ENCODE peak calls at places on chromosomes 12 and 14, in six cellular contexts. One of them, this sample, is unnamed.

GRCh38 chr14:77045570-77045890 is 17.0 kb upstream of the IRF2BPL start:
- ATAC-seq in upper lobe of left lung: peak
- ATAC-seq in A549: peak
- ATAC-seq in heart left ventricle: no peak
- ATAC-seq in activated CD8-positive, alpha-beta T cell treated with anti-CD3 and anti-CD28 coated beads, Interleukin-2, amount 10 ng/mL, durations not matched to agents 7 days and 5 days: no peak
- ATAC-seq in T-cell: no peak
- ATAC-seq in this sample: no peak

GRCh38 chr14:56703947-56704346 is 106.3 kb downstream of the OTX2 start:
- ATAC-seq in upper lobe of left lung: no peak
- ATAC-seq in A549: no peak
- ATAC-seq in heart left ventricle: no peak
- ATAC-seq in activated CD8-positive, alpha-beta T cell treated with anti-CD3 and anti-CD28 coated beads, Interleukin-2, amount 10 ng/mL, durations not matched to agents 7 days and 5 days: no peak
- ATAC-seq in T-cell: no peak
- ATAC-seq in this sample: no peak

GRCh38 chr14:68373847-68374582 is 418.9 kb downstream of the ZFP36L1 start:
- ATAC-seq in upper lobe of left lung: no peak
- ATAC-seq in A549: peak
- ATAC-seq in heart left ventricle: no peak
- ATAC-seq in activated CD8-positive, alpha-beta T cell treated with anti-CD3 and anti-CD28 coated beads, Interleukin-2, amount 10 ng/mL, durations not matched to agents 7 days and 5 days: no peak
- ATAC-seq in T-cell: no peak
- ATAC-seq in this sample: no peak

GRCh38 chr14:104813286-104813685 is 12.4 kb downstream of the ZBTB42 start:
- ATAC-seq in upper lobe of left lung: no peak
- ATAC-seq in A549: no peak
- ATAC-seq in heart left ventricle: no peak
- ATAC-seq in activated CD8-positive, alpha-beta T cell treated with anti-CD3 and anti-CD28 coated beads, Interleukin-2, amount 10 ng/mL, durations not matched to agents 7 days and 5 days: no peak
- ATAC-seq in T-cell: no peak
- ATAC-seq in this sample: no peak

GRCh38 chr14:76780875-76781647 is 19.8 kb downstream of the VASH1 start:
- ATAC-seq in upper lobe of left lung: no peak
- ATAC-seq in A549: no peak
- ATAC-seq in heart left ventricle: peak
- ATAC-seq in activated CD8-positive, alpha-beta T cell treated with anti-CD3 and anti-CD28 coated beads, Interleukin-2, amount 10 ng/mL, durations not matched to agents 7 days and 5 days: no peak
- ATAC-seq in T-cell: no peak
- ATAC-seq in this sample: no peak

GRCh38 chr12:130953783-130954543 is at the start of gene ADGRD1:
- ATAC-seq in upper lobe of left lung: peak
- ATAC-seq in A549: peak
- ATAC-seq in heart left ventricle: peak
- ATAC-seq in activated CD8-positive, alpha-beta T cell treated with anti-CD3 and anti-CD28 coated beads, Interleukin-2, amount 10 ng/mL, durations not matched to agents 7 days and 5 days: no peak
- ATAC-seq in T-cell: no peak
- ATAC-seq in this sample: no peak

GRCh38 chr12:100279612-100280244 is 12.8 kb downstream of the SCYL2 start:
- ATAC-seq in upper lobe of left lung: no peak
- ATAC-seq in A549: peak
- ATAC-seq in heart left ventricle: no peak
- ATAC-seq in activated CD8-positive, alpha-beta T cell treated with anti-CD3 and anti-CD28 coated beads, Interleukin-2, amount 10 ng/mL, durations not matched to agents 7 days and 5 days: no peak
- ATAC-seq in T-cell: no peak
- ATAC-seq in this sample: no peak

GRCh38 chr12:29066061-29066588 is 83.0 kb upstream of the FAR2 start:
- ATAC-seq in upper lobe of left lung: no peak
- ATAC-seq in A549: no peak
- ATAC-seq in heart left ventricle: peak
- ATAC-seq in activated CD8-positive, alpha-beta T cell treated with anti-CD3 and anti-CD28 coated beads, Interleukin-2, amount 10 ng/mL, durations not matched to agents 7 days and 5 days: no peak
- ATAC-seq in T-cell: no peak
- ATAC-seq in this sample: peak

GRCh38 chr14:76227450-76228050 is 75.8 kb downstream of the GPATCH2L start:
- ATAC-seq in upper lobe of left lung: no peak
- ATAC-seq in A549: peak
- ATAC-seq in heart left ventricle: no peak
- ATAC-seq in activated CD8-positive, alpha-beta T cell treated with anti-CD3 and anti-CD28 coated beads, Interleukin-2, amount 10 ng/mL, durations not matched to agents 7 days and 5 days: no peak
- ATAC-seq in T-cell: no peak
- ATAC-seq in this sample: no peak

GRCh38 chr12:3019005-3019680 is 58.0 kb upstream of the TSPAN9 start:
- ATAC-seq in upper lobe of left lung: no peak
- ATAC-seq in A549: peak
- ATAC-seq in heart left ventricle: no peak
- ATAC-seq in activated CD8-positive, alpha-beta T cell treated with anti-CD3 and anti-CD28 coated beads, Interleukin-2, amount 10 ng/mL, durations not matched to agents 7 days and 5 days: no peak
- ATAC-seq in T-cell: no peak
- ATAC-seq in this sample: no peak

GRCh38 chr14:51490205-51490604 is 161.5 kb upstream of the FRMD6 start:
- ATAC-seq in upper lobe of left lung: no peak
- ATAC-seq in A549: no peak
- ATAC-seq in heart left ventricle: no peak
- ATAC-seq in activated CD8-positive, alpha-beta T cell treated with anti-CD3 and anti-CD28 coated beads, Interleukin-2, amount 10 ng/mL, durations not matched to agents 7 days and 5 days: no peak
- ATAC-seq in T-cell: no peak
- ATAC-seq in this sample: no peak

GRCh38 chr14:105861985-105862465 is 335.6 kb downstream of the TMEM121 start:
- ATAC-seq in upper lobe of left lung: no peak
- ATAC-seq in A549: no peak
- ATAC-seq in heart left ventricle: no peak
- ATAC-seq in activated CD8-positive, alpha-beta T cell treated with anti-CD3 and anti-CD28 coated beads, Interleukin-2, amount 10 ng/mL, durations not matched to agents 7 days and 5 days: no peak
- ATAC-seq in T-cell: peak
- ATAC-seq in this sample: peak

GRCh38 chr14:93304771-93305170 is 28.1 kb downstream of the BTBD7 start:
- ATAC-seq in upper lobe of left lung: no peak
- ATAC-seq in A549: peak
- ATAC-seq in heart left ventricle: no peak
- ATAC-seq in activated CD8-positive, alpha-beta T cell treated with anti-CD3 and anti-CD28 coated beads, Interleukin-2, amount 10 ng/mL, durations not matched to agents 7 days and 5 days: no peak
- ATAC-seq in T-cell: no peak
- ATAC-seq in this sample: no peak

GRCh38 chr14:61229475-61229888 is 51.7 kb downstream of the TMEM30B start:
- ATAC-seq in upper lobe of left lung: no peak
- ATAC-seq in A549: no peak
- ATAC-seq in heart left ventricle: no peak
- ATAC-seq in activated CD8-positive, alpha-beta T cell treated with anti-CD3 and anti-CD28 coated beads, Interleukin-2, amount 10 ng/mL, durations not matched to agents 7 days and 5 days: no peak
- ATAC-seq in T-cell: no peak
- ATAC-seq in this sample: no peak

GRCh38 chr14:62003701-62004100 is 241.5 kb downstream of the SNAPC1 start:
- ATAC-seq in upper lobe of left lung: no peak
- ATAC-seq in A549: no peak
- ATAC-seq in heart left ventricle: no peak
- ATAC-seq in activated CD8-positive, alpha-beta T cell treated with anti-CD3 and anti-CD28 coated beads, Interleukin-2, amount 10 ng/mL, durations not matched to agents 7 days and 5 days: no peak
- ATAC-seq in T-cell: no peak
- ATAC-seq in this sample: no peak

GRCh38 chr12:33718631-33719030 is 279.0 kb upstream of the SYT10 start:
- ATAC-seq in upper lobe of left lung: no peak
- ATAC-seq in A549: no peak
- ATAC-seq in heart left ventricle: no peak
- ATAC-seq in activated CD8-positive, alpha-beta T cell treated with anti-CD3 and anti-CD28 coated beads, Interleukin-2, amount 10 ng/mL, durations not matched to agents 7 days and 5 days: no peak
- ATAC-seq in T-cell: no peak
- ATAC-seq in this sample: no peak

GRCh38 chr12:47551426-47551851 is 154.4 kb downstream of the RPAP3 start:
- ATAC-seq in upper lobe of left lung: no peak
- ATAC-seq in A549: no peak
- ATAC-seq in heart left ventricle: peak
- ATAC-seq in activated CD8-positive, alpha-beta T cell treated with anti-CD3 and anti-CD28 coated beads, Interleukin-2, amount 10 ng/mL, durations not matched to agents 7 days and 5 days: no peak
- ATAC-seq in T-cell: no peak
- ATAC-seq in this sample: no peak

GRCh38 chr12:75459755-75460154 is 20.8 kb upstream of the GLIPR1 start:
- ATAC-seq in upper lobe of left lung: no peak
- ATAC-seq in A549: no peak
- ATAC-seq in heart left ventricle: no peak
- ATAC-seq in activated CD8-positive, alpha-beta T cell treated with anti-CD3 and anti-CD28 coated beads, Interleukin-2, amount 10 ng/mL, durations not matched to agents 7 days and 5 days: no peak
- ATAC-seq in T-cell: no peak
- ATAC-seq in this sample: no peak

GRCh38 chr14:57493467-57494181 is at the start of gene CCDC198:
- ATAC-seq in upper lobe of left lung: no peak
- ATAC-seq in A549: peak
- ATAC-seq in heart left ventricle: no peak
- ATAC-seq in activated CD8-positive, alpha-beta T cell treated with anti-CD3 and anti-CD28 coated beads, Interleukin-2, amount 10 ng/mL, durations not matched to agents 7 days and 5 days: peak
- ATAC-seq in T-cell: no peak
- ATAC-seq in this sample: no peak

GRCh38 chr12:124372831-124373230 is 77.9 kb downstream of the RFLNA start:
- ATAC-seq in upper lobe of left lung: no peak
- ATAC-seq in A549: no peak
- ATAC-seq in heart left ventricle: no peak
- ATAC-seq in activated CD8-positive, alpha-beta T cell treated with anti-CD3 and anti-CD28 coated beads, Interleukin-2, amount 10 ng/mL, durations not matched to agents 7 days and 5 days: no peak
- ATAC-seq in T-cell: no peak
- ATAC-seq in this sample: no peak

GRCh38 chr12:54522213-54522612 is 24.7 kb downstream of the NCKAP1L start:
- ATAC-seq in upper lobe of left lung: no peak
- ATAC-seq in A549: no peak
- ATAC-seq in heart left ventricle: no peak
- ATAC-seq in activated CD8-positive, alpha-beta T cell treated with anti-CD3 and anti-CD28 coated beads, Interleukin-2, amount 10 ng/mL, durations not matched to agents 7 days and 5 days: no peak
- ATAC-seq in T-cell: no peak
- ATAC-seq in this sample: peak

GRCh38 chr12:42557586-42558172 is 31.9 kb downstream of the PRICKLE1 start:
- ATAC-seq in upper lobe of left lung: no peak
- ATAC-seq in A549: no peak
- ATAC-seq in heart left ventricle: peak
- ATAC-seq in activated CD8-positive, alpha-beta T cell treated with anti-CD3 and anti-CD28 coated beads, Interleukin-2, amount 10 ng/mL, durations not matched to agents 7 days and 5 days: no peak
- ATAC-seq in T-cell: no peak
- ATAC-seq in this sample: no peak

GRCh38 chr12:117342682-117343081 is 18.7 kb downstream of the NOS1 start:
- ATAC-seq in upper lobe of left lung: no peak
- ATAC-seq in A549: peak
- ATAC-seq in heart left ventricle: no peak
- ATAC-seq in activated CD8-positive, alpha-beta T cell treated with anti-CD3 and anti-CD28 coated beads, Interleukin-2, amount 10 ng/mL, durations not matched to agents 7 days and 5 days: no peak
- ATAC-seq in T-cell: no peak
- ATAC-seq in this sample: no peak

GRCh38 chr12:570237-570925 is 92.9 kb downstream of the NINJ2 start:
- ATAC-seq in upper lobe of left lung: peak
- ATAC-seq in A549: peak
- ATAC-seq in heart left ventricle: peak
- ATAC-seq in activated CD8-positive, alpha-beta T cell treated with anti-CD3 and anti-CD28 coated beads, Interleukin-2, amount 10 ng/mL, durations not matched to agents 7 days and 5 days: no peak
- ATAC-seq in T-cell: no peak
- ATAC-seq in this sample: no peak

GRCh38 chr14:79093542-79093941 is 923.4 kb downstream of the NRXN3 start:
- ATAC-seq in upper lobe of left lung: no peak
- ATAC-seq in A549: no peak
- ATAC-seq in heart left ventricle: no peak
- ATAC-seq in activated CD8-positive, alpha-beta T cell treated with anti-CD3 and anti-CD28 coated beads, Interleukin-2, amount 10 ng/mL, durations not matched to agents 7 days and 5 days: no peak
- ATAC-seq in T-cell: no peak
- ATAC-seq in this sample: no peak

GRCh38 chr14:96294246-96294645 is 38.2 kb downstream of the BDKRB1 start:
- ATAC-seq in upper lobe of left lung: no peak
- ATAC-seq in A549: no peak
- ATAC-seq in heart left ventricle: no peak
- ATAC-seq in activated CD8-positive, alpha-beta T cell treated with anti-CD3 and anti-CD28 coated beads, Interleukin-2, amount 10 ng/mL, durations not matched to agents 7 days and 5 days: no peak
- ATAC-seq in T-cell: no peak
- ATAC-seq in this sample: no peak

GRCh38 chr12:24600559-24600958 is 348.3 kb downstream of the BCAT1 start:
- ATAC-seq in upper lobe of left lung: no peak
- ATAC-seq in A549: no peak
- ATAC-seq in heart left ventricle: no peak
- ATAC-seq in activated CD8-positive, alpha-beta T cell treated with anti-CD3 and anti-CD28 coated beads, Interleukin-2, amount 10 ng/mL, durations not matched to agents 7 days and 5 days: no peak
- ATAC-seq in T-cell: no peak
- ATAC-seq in this sample: peak

GRCh38 chr12:108198043-108198442 is 69.0 kb downstream of the WSCD2 start:
- ATAC-seq in upper lobe of left lung: no peak
- ATAC-seq in A549: no peak
- ATAC-seq in heart left ventricle: no peak
- ATAC-seq in activated CD8-positive, alpha-beta T cell treated with anti-CD3 and anti-CD28 coated beads, Interleukin-2, amount 10 ng/mL, durations not matched to agents 7 days and 5 days: no peak
- ATAC-seq in T-cell: no peak
- ATAC-seq in this sample: no peak

This sample was measured in activated T-helper 17 cell treated with anti-CD3 and anti-CD28 coated beads, Interleukin-2, amount 50 U/mL, for 72 hours.